ENCODE peak calls at places on chromosome 4, in ten cellular contexts. A, T, B, N, I, Z, P, H, L and U are unnamed samples.

GRCh38 chr4:181503800-181504364 is 739.3 kb upstream of the TENM3 start:
- DNase-seq in A (no peak), T (no peak), B (no peak), N (no peak), I (peak), Z (no peak), P (no peak), H (no peak), L (no peak), U (no peak)

GRCh38 chr4:2260336-2261109 is 1.4 kb downstream of the MXD4 start:
- DNase-seq in A (no peak), T (peak), B (no peak), N (no peak), I (no peak), Z (peak), P (no peak), H (no peak), L (no peak), U (peak)

GRCh38 chr4:20192754-20193521 is 58.8 kb upstream of the SLIT2 start:
- DNase-seq in A (peak), T (peak), B (no peak), N (no peak), I (peak), Z (no peak), P (peak), H (no peak), L (peak), U (no peak)

GRCh38 chr4:891747-892146 is 40.4 kb downstream of the GAK start:
- DNase-seq in A (no peak), T (peak), B (no peak), N (no peak), I (no peak), Z (no peak), P (no peak), H (no peak), L (no peak), U (no peak)

GRCh38 chr4:30920043-30920442 is 199.9 kb downstream of the PCDH7 start:
- DNase-seq in A (no peak), T (no peak), B (no peak), N (no peak), I (no peak), Z (no peak), P (no peak), H (no peak), L (no peak), U (no peak)

GRCh38 chr4:87555751-87556619 is 26.8 kb upstream of the SPARCL1 start:
- DNase-seq in A (no peak), T (peak), B (no peak), N (peak), I (peak), Z (peak), P (peak), H (peak), L (peak), U (no peak)

GRCh38 chr4:74451214-74451661 is 6.3 kb downstream of the AREG start:
- DNase-seq in A (no peak), T (peak), B (no peak), N (no peak), I (peak), Z (no peak), P (peak), H (no peak), L (peak), U (no peak)

GRCh38 chr4:99117876-99118693 is 26.0 kb downstream of the ADH4 start:
- DNase-seq in A (peak), T (peak), B (no peak), N (no peak), I (no peak), Z (no peak), P (peak), H (peak), L (no peak), U (no peak)

GRCh38 chr4:48093949-48094550 is 40.0 kb downstream of the TXK start:
- DNase-seq in A (no peak), T (no peak), B (no peak), N (no peak), I (peak), Z (no peak), P (peak), H (no peak), L (peak), U (no peak)

GRCh38 chr4:22824091-22824490 is 131.4 kb downstream of the GBA3 start:
- DNase-seq in A (no peak), T (no peak), B (no peak), N (no peak), I (no peak), Z (no peak), P (peak), H (no peak), L (no peak), U (no peak)

GRCh38 chr4:23279377-23279988 is 586.7 kb downstream of the GBA3 start:
- DNase-seq in A (no peak), T (no peak), B (no peak), N (no peak), I (peak), Z (no peak), P (peak), H (peak), L (no peak), U (no peak)

GRCh38 chr4:25913056-25913850 is 767 bp upstream of the SMIM20 start:
- DNase-seq in A (peak), T (no peak), B (peak), N (no peak), I (no peak), Z (no peak), P (peak), H (no peak), L (peak), U (peak)

GRCh38 chr4:176805155-176805554 is 12.4 kb upstream of the VEGFC start:
- DNase-seq in A (no peak), T (peak), B (no peak), N (peak), I (peak), Z (no peak), P (peak), H (no peak), L (peak), U (no peak)

GRCh38 chr4:151199496-151200190 is 77.3 kb upstream of the PRSS48 start:
- DNase-seq in A (no peak), T (peak), B (no peak), N (no peak), I (no peak), Z (no peak), P (no peak), H (no peak), L (peak), U (no peak)

GRCh38 chr4:92968556-92968955 is 664.8 kb downstream of the GRID2 start:
- DNase-seq in A (no peak), T (no peak), B (no peak), N (no peak), I (no peak), Z (no peak), P (peak), H (no peak), L (no peak), U (no peak)

GRCh38 chr4:112840061-112840460 is 203.1 kb downstream of the LARP7 start:
- DNase-seq in A (no peak), T (peak), B (no peak), N (peak), I (peak), Z (no peak), P (no peak), H (no peak), L (no peak), U (no peak)

GRCh38 chr4:84964995-84965557 is 1.4 kb downstream of the WDFY3 start:
- DNase-seq in A (no peak), T (peak), B (no peak), N (no peak), I (no peak), Z (no peak), P (no peak), H (no peak), L (no peak), U (no peak)

GRCh38 chr4:184074989-184075388 is 142.7 kb downstream of the ENPP6 start:
- DNase-seq in A (no peak), T (no peak), B (no peak), N (no peak), I (no peak), Z (no peak), P (peak), H (no peak), L (no peak), U (no peak)

GRCh38 chr4:168535689-168536088 is 38.8 kb downstream of the PALLD start:
- DNase-seq in A (no peak), T (no peak), B (no peak), N (no peak), I (no peak), Z (no peak), P (no peak), H (no peak), L (no peak), U (no peak)

GRCh38 chr4:26821677-26822503 is 38.8 kb upstream of the STIM2 start:
- DNase-seq in A (no peak), T (peak), B (no peak), N (no peak), I (no peak), Z (no peak), P (no peak), H (no peak), L (peak), U (no peak)

GRCh38 chr4:1153567-1154090 is 18.8 kb downstream of the SPON2 start:
- DNase-seq in A (no peak), T (no peak), B (no peak), N (no peak), I (no peak), Z (no peak), P (no peak), H (no peak), L (no peak), U (no peak)

GRCh38 chr4:26410385-26411293 is 79.6 kb downstream of the CCKAR start:
- DNase-seq in A (peak), T (peak), B (peak), N (peak), I (no peak), Z (no peak), P (peak), H (peak), L (peak), U (no peak)

GRCh38 chr4:22500831-22501714 is 14.8 kb downstream of the ADGRA3 start:
- DNase-seq in A (no peak), T (peak), B (no peak), N (no peak), I (peak), Z (no peak), P (peak), H (no peak), L (peak), U (no peak)

GRCh38 chr4:150082241-150082640 is 4.0 kb downstream of the DCLK2 start:
- DNase-seq in A (peak), T (no peak), B (no peak), N (no peak), I (no peak), Z (no peak), P (no peak), H (no peak), L (no peak), U (no peak)

GRCh38 chr4:184255917-184256642 is 38.4 kb upstream of the ENPP6 start:
- DNase-seq in A (no peak), T (no peak), B (no peak), N (no peak), I (no peak), Z (no peak), P (no peak), H (no peak), L (no peak), U (no peak)

GRCh38 chr4:152369203-152369902 is 166.5 kb downstream of the FBXW7 start:
- DNase-seq in A (no peak), T (no peak), B (no peak), N (no peak), I (no peak), Z (no peak), P (no peak), H (no peak), L (no peak), U (no peak)
- H3K4me3 ChIP-seq in A (no peak), T (no peak), B (no peak), N (no peak), I (no peak), Z (no peak), P (no peak), H (no peak), L (no peak), U (no peak)

DNA sequence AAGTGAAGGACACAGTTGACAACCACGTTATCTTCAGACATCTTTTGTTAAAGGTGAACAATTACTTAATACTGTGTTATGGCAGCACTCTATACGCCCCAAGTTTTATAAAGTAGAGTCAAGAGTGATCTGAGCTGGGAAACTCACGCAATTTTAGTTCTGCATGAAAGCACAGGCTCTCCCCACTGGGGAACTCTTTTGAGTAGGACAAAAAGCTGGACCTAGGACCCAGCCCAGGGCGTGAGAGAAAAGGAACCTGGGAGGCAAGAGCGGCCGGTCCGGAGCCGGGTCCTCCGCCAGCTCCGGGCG is 152.6 kb upstream of the SLC4A4 start:
- DNase-seq in A (no peak), T (no peak), B (no peak), N (no peak), I (no peak), Z (no peak), P (no peak), H (no peak), L (no peak), U (no peak)
- H3K4me3 ChIP-seq in A (peak), T (peak), B (no peak), N (peak), I (peak), Z (peak), P (peak), H (peak), L (peak), U (peak)

GRCh38 chr4:64766565-64766964 is 357.3 kb upstream of the TECRL start:
- DNase-seq in A (no peak), T (no peak), B (no peak), N (no peak), I (no peak), Z (no peak), P (no peak), H (no peak), L (no peak), U (no peak)
- H3K4me3 ChIP-seq in A (no peak), T (no peak), B (no peak), N (no peak), I (no peak), Z (no peak), P (no peak), H (no peak), L (no peak), U (no peak)

DNA sequence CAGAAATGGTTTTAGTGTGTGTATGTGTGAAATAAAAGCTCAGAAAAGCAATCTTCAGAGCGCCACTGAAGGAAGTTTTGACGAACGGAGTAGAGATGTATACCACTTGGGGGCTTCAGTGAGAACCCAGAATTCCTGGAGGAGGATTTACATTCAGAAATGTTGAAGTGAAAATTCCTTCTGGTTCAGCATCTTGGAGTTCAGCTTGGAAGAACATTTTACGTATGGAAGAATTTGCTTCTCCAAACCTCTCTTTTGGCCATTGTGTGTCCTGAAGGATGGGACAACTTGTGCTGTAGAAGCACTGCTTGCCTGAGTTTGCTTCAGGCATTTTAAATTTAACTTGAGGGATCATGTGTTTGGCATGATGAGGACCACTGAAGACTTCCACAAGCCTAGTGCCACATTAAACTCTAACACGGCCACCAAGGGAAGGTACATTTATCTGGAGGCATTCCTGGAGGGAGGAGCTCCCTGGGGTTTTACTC is 704 bp downstream of the SHROOM3 start:
- DNase-seq in A (no peak), T (peak), B (no peak), N (no peak), I (peak), Z (no peak), P (no peak), H (no peak), L (no peak), U (no peak)
- H3K4me3 ChIP-seq in A (peak), T (peak), B (no peak), N (peak), I (peak), Z (peak), P (no peak), H (peak), L (peak), U (peak)